ENCODE peak calls at places on chromosomes 2 and 18, in eight cellular contexts. R is NCI-H187 treated with DMSO at 0.1 percent for 48 hours; X is AG20443; O is stimulated activated CD8-positive, alpha-beta memory T cell treated with anti-CD3 and anti-CD28 coated beads, Interleukin-2, amount 100 ng/mL, for 48 hours; Q is GM12865; Y is KBM-7; B is SW 1271; E is anterior cingulate cortex. U is an unnamed sample.

GRCh38 chr2:217933326-217933993 is 69.3 kb downstream of the TNS1 start:
- DNase-seq in R (peak), X (no peak), O (no peak), Q (no peak), Y (no peak), B (no peak), E (no peak), U (no peak)

GRCh38 chr2:19507137-19507536 is 148.7 kb upstream of the OSR1 start:
- DNase-seq in R (no peak), X (no peak), O (no peak), Q (no peak), Y (no peak), B (no peak), E (no peak), U (no peak)

GRCh38 chr18:27967938-27968803 is 208.8 kb downstream of the CDH2 start:
- DNase-seq in R (no peak), X (no peak), O (no peak), Q (no peak), Y (no peak), B (no peak), E (no peak), U (no peak)

GRCh38 chr18:44592639-44593038 is 88.0 kb upstream of the SETBP1 start:
- DNase-seq in R (no peak), X (peak), O (no peak), Q (no peak), Y (no peak), B (no peak), E (no peak), U (peak)

GRCh38 chr18:10006261-10006903 is 92.6 kb downstream of the VAPA start:
- DNase-seq in R (no peak), X (peak), O (no peak), Q (no peak), Y (no peak), B (no peak), E (no peak), U (peak)

GRCh38 chr18:58416704-58417683 is 211.9 kb downstream of the ALPK2 start:
- DNase-seq in R (no peak), X (peak), O (no peak), Q (no peak), Y (no peak), B (no peak), E (no peak), U (peak)

GRCh38 chr2:36355890-36356198 is 266 bp downstream of the CRIM1 start:
- DNase-seq in R (no peak), X (no peak), O (no peak), Q (no peak), Y (no peak), B (no peak), E (no peak), U (no peak)

GRCh38 chr2:88880441-88880953 is 189.0 kb downstream of the RPIA start:
- DNase-seq in R (peak), X (peak), O (no peak), Q (peak), Y (peak), B (peak), E (no peak), U (peak)

GRCh38 chr2:11821705-11822104 is 75.3 kb downstream of the LPIN1 start:
- DNase-seq in R (no peak), X (no peak), O (no peak), Q (no peak), Y (no peak), B (no peak), E (no peak), U (no peak)

GRCh38 chr2:240597419-240598181 is 11.1 kb downstream of the CAPN10 start:
- DNase-seq in R (no peak), X (no peak), O (no peak), Q (no peak), Y (no peak), B (no peak), E (no peak), U (no peak)

GRCh38 chr2:188787002-188787660 is 187.0 kb upstream of the COL3A1 start:
- DNase-seq in R (no peak), X (peak), O (no peak), Q (no peak), Y (no peak), B (no peak), E (no peak), U (peak)

GRCh38 chr2:66507673-66508127 is 72.8 kb downstream of the MEIS1 start:
- DNase-seq in R (no peak), X (no peak), O (no peak), Q (no peak), Y (no peak), B (no peak), E (no peak), U (no peak)

GRCh38 chr2:152950125-152950524 is 231.7 kb downstream of the ARL6IP6 start:
- DNase-seq in R (no peak), X (peak), O (no peak), Q (peak), Y (no peak), B (no peak), E (no peak), U (peak)

GRCh38 chr2:196247979-196248286 is 76.6 kb upstream of the STK17B start:
- DNase-seq in R (no peak), X (no peak), O (no peak), Q (no peak), Y (no peak), B (no peak), E (no peak), U (no peak)

GRCh38 chr2:46187112-46187618 is 110.0 kb upstream of the EPAS1 start:
- DNase-seq in R (no peak), X (peak), O (no peak), Q (peak), Y (peak), B (no peak), E (no peak), U (peak)

GRCh38 chr18:59079264-59079972 is 60.3 kb upstream of the SEC11C start:
- DNase-seq in R (no peak), X (no peak), O (no peak), Q (no peak), Y (no peak), B (no peak), E (no peak), U (no peak)

GRCh38 chr2:33216508-33217182 is 259.8 kb upstream of the RASGRP3 start:
- DNase-seq in R (no peak), X (peak), O (no peak), Q (no peak), Y (no peak), B (no peak), E (no peak), U (no peak)

GRCh38 chr2:133415210-133415876 is 152.9 kb downstream of the NCKAP5 start:
- DNase-seq in R (no peak), X (no peak), O (no peak), Q (no peak), Y (no peak), B (no peak), E (no peak), U (peak)

GRCh38 chr2:135473567-135473966 is 57.5 kb downstream of the ZRANB3 start:
- DNase-seq in R (no peak), X (peak), O (no peak), Q (peak), Y (peak), B (no peak), E (no peak), U (peak)

GRCh38 chr2:12164689-12165088 is 418.3 kb downstream of the LPIN1 start:
- DNase-seq in R (no peak), X (no peak), O (no peak), Q (no peak), Y (no peak), B (no peak), E (no peak), U (no peak)

GRCh38 chr2:75424936-75425619 is 135.7 kb downstream of the EVA1A start:
- DNase-seq in R (no peak), X (peak), O (no peak), Q (no peak), Y (no peak), B (no peak), E (no peak), U (peak)

GRCh38 chr2:162090109-162090508 is 16.1 kb upstream of the DPP4 start:
- DNase-seq in R (no peak), X (no peak), O (no peak), Q (no peak), Y (no peak), B (no peak), E (no peak), U (no peak)

GRCh38 chr2:70024284-70024683 is 62.9 kb upstream of the ASPRV1 start:
- DNase-seq in R (no peak), X (no peak), O (no peak), Q (no peak), Y (peak), B (no peak), E (no peak), U (no peak)

GRCh38 chr2:207896525-207897295 is 127.0 kb upstream of the FZD5 start:
- DNase-seq in R (no peak), X (no peak), O (no peak), Q (no peak), Y (no peak), B (no peak), E (no peak), U (no peak)

GRCh38 chr18:51192026-51192425 is 5.5 kb downstream of the MEX3C start:
- DNase-seq in R (no peak), X (no peak), O (no peak), Q (no peak), Y (no peak), B (no peak), E (no peak), U (no peak)

GRCh38 chr18:35122586-35123224 is 81.5 kb downstream of the MAPRE2 start:
- DNase-seq in R (no peak), X (no peak), O (peak), Q (no peak), Y (no peak), B (no peak), E (peak), U (no peak)

GRCh38 chr2:157894694-157895450 is 18.7 kb upstream of the ACVR1 start:
- DNase-seq in R (no peak), X (peak), O (no peak), Q (no peak), Y (no peak), B (no peak), E (no peak), U (peak)

GRCh38 chr2:62293490-62294212 is 97.7 kb downstream of the B3GNT2 start:
- DNase-seq in R (no peak), X (peak), O (no peak), Q (peak), Y (peak), B (no peak), E (peak), U (peak)

GRCh38 chr2:127498386-127498785 is 27.9 kb downstream of the IWS1 start:
- DNase-seq in R (no peak), X (no peak), O (no peak), Q (no peak), Y (no peak), B (no peak), E (no peak), U (no peak)

GRCh38 chr2:54497738-54498680 is 41.9 kb downstream of the SPTBN1 start:
- DNase-seq in R (no peak), X (peak), O (no peak), Q (peak), Y (no peak), B (no peak), E (no peak), U (no peak)

GRCh38 chr2:235573331-235574221 is 79.7 kb downstream of the AGAP1 start:
- DNase-seq in R (no peak), X (no peak), O (no peak), Q (no peak), Y (no peak), B (no peak), E (no peak), U (no peak)

GRCh38 chr2:54076577-54076976 is 38.8 kb upstream of the ACYP2 start:
- DNase-seq in R (no peak), X (no peak), O (no peak), Q (no peak), Y (no peak), B (no peak), E (no peak), U (no peak)

GRCh38 chr2:127508621-127509034 is 17.7 kb downstream of the IWS1 start:
- DNase-seq in R (no peak), X (peak), O (no peak), Q (no peak), Y (peak), B (peak), E (peak), U (peak)

GRCh38 chr2:180205616-180206271 is 198.6 kb upstream of the CWC22 start:
- DNase-seq in R (no peak), X (no peak), O (no peak), Q (no peak), Y (no peak), B (no peak), E (no peak), U (no peak)